ENCODE peak calls at places on chromosomes 16 and 17, in six cellular contexts. F is endothelial cell of umbilical vein, D is A549, G is HepG2, Q is GM12878, M is K562. K is an unnamed sample.

GRCh38 chr17:16456770-16457316 is 35.1 kb downstream of the LRRC75A start:
- DNase-seq in D (no peak), G (no peak), F (no peak), M (no peak), Q (no peak), K (no peak)

GRCh38 chr17:36123431-36123830 is 19.8 kb downstream of the CCL4 start:
- DNase-seq in D (no peak), G (no peak), Q (no peak), M (no peak), F (no peak), K (no peak)

GRCh38 chr17:66040402-66040801 is 151.5 kb downstream of the CEP112 start:
- DNase-seq in M (no peak), D (peak; percentile 23), F (no peak), G (peak; percentile 7), Q (no peak), K (peak; percentile 4)

GRCh38 chr17:80821546-80821945 is 170.1 kb upstream of the CHMP6 start:
- DNase-seq in D (no peak), M (no peak), Q (no peak), F (no peak), G (no peak), K (no peak)

GRCh38 chr16:31367875-31368274 is 12.9 kb downstream of the ITGAX start:
- DNase-seq in F (no peak), G (no peak), D (no peak), Q (no peak), M (no peak), K (peak; percentile 87)

GRCh38 chr16:86508947-86509758 is 1.2 kb upstream of the FOXF1 start:
- DNase-seq in Q (no peak), D (peak; percentile 41), F (peak; percentile 70), G (no peak), M (no peak), K (peak; percentile 43)

GRCh38 chr17:65536573-65537342 is 24.7 kb downstream of the AXIN2 start:
- DNase-seq in G (no peak), Q (no peak), M (no peak), F (no peak), D (no peak), K (no peak)

GRCh38 chr16:20344630-20345029 is 7.9 kb downstream of the UMOD start:
- DNase-seq in G (no peak), M (no peak), Q (no peak), F (no peak), D (no peak), K (no peak)

GRCh38 chr16:1863681-1864460 is 8.1 kb downstream of the MEIOB start:
- DNase-seq in M (no peak), D (peak; percentile 44), Q (no peak), G (no peak), F (peak; percentile 51), K (peak; percentile 61)

GRCh38 chr17:28920191-28920590 is 17.3 kb upstream of the DHRS13 start:
- DNase-seq in Q (no peak), G (no peak), D (no peak), F (no peak), M (no peak), K (no peak)

GRCh38 chr16:12025472-12025871 is 48.9 kb downstream of the SNX29 start:
- DNase-seq in D (no peak), F (no peak), G (no peak), Q (no peak), M (no peak), K (no peak)

GRCh38 chr16:70453891-70454220 is 539 bp upstream of the FCSK start:
- DNase-seq in D (no peak), M (no peak), G (no peak), Q (no peak), F (no peak), K (no peak)

GRCh38 chr16:48583075-48584065 is 26.6 kb downstream of the N4BP1 start:
- DNase-seq in F (no peak), M (no peak), G (no peak), Q (no peak), D (no peak), K (no peak)

GRCh38 chr17:50839591-50840310 is 4.4 kb downstream of the WFIKKN2 start:
- DNase-seq in M (no peak), Q (no peak), D (no peak), G (no peak), F (no peak), K (no peak)

GRCh38 chr17:43530303-43531081 is 15.6 kb downstream of the ETV4 start:
- DNase-seq in Q (no peak), D (no peak), G (peak; percentile 100), F (peak; percentile 92), M (peak; percentile 50), K (no peak)

GRCh38 chr17:79800325-79801155 is 3.7 kb upstream of the CBX8 start:
- DNase-seq in Q (no peak), D (no peak), F (no peak), G (no peak), M (no peak), K (peak; percentile 77)

GRCh38 chr17:79802039-79802735 is 5.3 kb upstream of the CBX8 start:
- DNase-seq in Q (no peak), F (no peak), D (no peak), M (no peak), G (no peak), K (no peak)

GRCh38 chr17:79799538-79800324 is 2.9 kb upstream of the CBX8 start:
- DNase-seq in M (no peak), G (no peak), F (no peak), D (no peak), Q (no peak), K (peak; percentile 82)

GRCh38 chr17:79802736-79803420 is 6.0 kb upstream of the CBX8 start:
- DNase-seq in Q (no peak), D (no peak), G (no peak), F (no peak), M (peak; percentile 74), K (no peak)

DNA sequence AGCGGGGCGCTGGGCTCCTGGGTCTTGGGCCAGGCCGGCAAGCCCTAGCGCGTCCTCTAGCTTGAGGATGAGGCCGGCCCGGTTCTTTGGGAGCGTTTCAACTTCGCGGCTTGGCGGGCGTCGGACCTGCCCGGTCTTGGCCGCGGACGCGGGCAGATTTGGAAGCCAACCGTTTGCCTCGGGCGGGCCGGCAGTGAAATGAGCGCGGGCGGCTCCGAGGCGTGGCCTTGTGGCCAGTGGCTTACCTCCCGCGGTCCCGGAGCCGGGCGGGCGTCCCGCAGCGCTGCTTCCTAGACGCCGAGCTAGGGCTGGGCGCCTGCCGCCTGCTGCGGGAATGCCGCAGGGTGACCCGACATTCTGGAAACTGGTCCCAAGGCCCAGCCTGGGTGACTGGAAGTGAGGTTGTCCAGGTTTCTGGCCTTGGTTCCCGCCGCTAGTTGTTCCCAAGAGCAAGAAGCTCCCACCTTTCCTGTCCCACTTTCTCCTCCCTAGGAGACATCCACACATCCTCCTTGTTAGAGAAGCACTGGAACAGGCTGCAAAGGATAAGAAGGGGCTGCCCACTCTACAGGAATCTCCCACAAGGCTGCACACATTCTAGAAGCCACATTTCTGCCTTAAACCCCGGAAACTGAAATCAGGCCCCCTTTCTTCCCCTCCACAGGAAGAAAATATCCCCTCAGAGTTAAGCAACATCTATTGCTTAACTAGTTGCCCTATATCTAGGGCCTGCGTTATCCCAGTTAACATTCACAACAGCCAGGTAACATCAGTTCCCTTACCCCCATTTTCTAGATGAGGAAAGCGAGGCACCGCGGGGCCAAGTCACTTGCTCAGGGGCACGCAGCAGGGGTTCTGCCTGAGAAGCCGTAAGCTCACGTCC is 4.5 kb upstream of the CBX8 start:
- DNase-seq in F (no peak), Q (no peak), D (no peak), M (no peak), G (no peak), K (peak; percentile 71)
- H3K4me3 ChIP-seq in F (no peak overlapping the region), Q (peak overlapping the region; percentile 12), D (no peak overlapping the region), M (no peak overlapping the region), G (peak overlapping the region; percentile 37), K (peak overlapping the region; percentile 51)

GRCh38 chr17:60819447-60820130 is 141.9 kb downstream of the BCAS3 start:
- DNase-seq in G (no peak), F (no peak), D (no peak), Q (no peak), M (no peak), K (no peak)
- TF ChIP-seq MAX in G (no peak), F (no peak), D (no peak), Q (no peak), M (no peak), K (no peak)

GRCh38 chr17:45924332-45924820 is 30.0 kb downstream of the MAPT start:
- DNase-seq in Q (no peak), G (no peak), M (no peak), F (no peak), D (no peak), K (no peak)
- TF ChIP-seq MYC in Q (no peak), G (no peak), M (no peak), F (no peak), D (no peak), K (no peak)

GRCh38 chr17:2797226-2797625 is 988 bp downstream of the RAP1GAP2 start:
- DNase-seq in F (no peak), M (no peak), D (no peak), G (no peak), Q (no peak), K (peak; percentile 26)
- H3K4me3 ChIP-seq in F (no peak overlapping the region), M (no peak overlapping the region), D (no peak overlapping the region), G (no peak overlapping the region), Q (no peak overlapping the region), K (peak overlapping the region; percentile 66)

DNA sequence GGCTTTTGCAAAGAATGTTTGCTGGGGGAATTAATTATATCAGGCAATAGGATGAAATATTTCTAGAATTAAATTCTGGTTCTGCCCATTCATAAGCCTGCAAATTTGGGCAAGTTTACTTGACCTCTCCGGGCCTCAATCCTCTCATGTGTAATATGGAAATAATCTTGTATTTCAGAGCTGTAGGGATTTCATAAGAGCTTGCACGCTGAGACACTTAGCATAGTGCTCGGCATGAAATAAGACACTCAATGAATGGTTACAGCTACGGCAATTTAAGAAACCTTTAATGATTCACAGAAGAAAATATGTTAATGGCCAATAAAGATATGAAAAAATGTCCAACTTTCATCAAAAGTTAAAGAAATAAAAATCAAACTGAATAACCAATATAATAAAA is 40.6 kb upstream of the PITPNM3 start:
- DNase-seq in M (no peak), Q (no peak), G (no peak), F (no peak), D (no peak), K (no peak)
- TF ChIP-seq MAX in M (no peak), Q (no peak), G (no peak), F (no peak), D (no peak), K (no peak)

DNA sequence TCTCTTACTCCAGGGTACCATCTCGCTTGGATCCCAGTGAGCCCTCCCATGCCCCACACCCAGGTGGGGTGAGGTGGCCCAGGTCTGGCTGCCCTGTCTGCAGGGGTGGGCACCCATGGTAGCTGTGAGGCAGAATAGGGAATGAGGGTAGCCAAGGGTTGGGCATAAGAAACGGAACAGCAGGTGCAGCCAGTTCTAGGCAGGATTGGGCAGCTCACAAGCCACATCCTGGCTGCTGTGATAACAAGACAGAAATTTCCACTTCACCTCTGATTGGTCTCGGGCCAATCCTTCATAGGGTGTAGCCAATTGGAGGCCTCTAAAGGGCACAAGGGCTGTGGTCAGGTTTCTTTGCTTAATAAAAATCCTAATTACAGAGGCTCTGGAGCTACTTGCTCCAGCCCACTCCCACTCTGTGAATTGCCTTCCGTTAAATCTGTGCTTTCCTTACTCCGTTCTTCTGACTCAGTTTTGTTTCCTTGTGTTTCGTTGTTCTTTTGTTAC is 1.5 kb upstream of the ARHGDIG start:
- DNase-seq in Q (peak; percentile 8), D (peak; percentile 80), M (no peak), G (peak; percentile 12), F (peak; percentile 39), K (peak; percentile 42)
- TF ChIP-seq MYC in Q (no peak), D (no peak), M (no peak), G (no peak), F (no peak), K (no peak)

K was measured in NB4.